ENCODE peak calls at places on chromosome 19, in six cellular contexts. R is AG10803, D is IMR-90, V is GM13976, F is K562, X is fibroblast of pulmonary artery. N is an unnamed sample.

GRCh38 chr19:9865732-9866627 is 30.9 kb downstream of the PIN1 start:
- DNase-seq in R (no peak), D (no peak), V (no peak), F (no peak), X (no peak), N (no peak)

GRCh38 chr19:14632286-14632685 is 42.4 kb downstream of the ADGRE3 start:
- DNase-seq in R (no peak), D (peak; percentile 15), V (peak; percentile 49), F (peak; percentile 68), X (peak; percentile 24), N (peak; percentile 45)

GRCh38 chr19:14505488-14506239 is 9.7 kb upstream of the GIPC1 start:
- DNase-seq in R (peak; percentile 83), D (peak; percentile 76), V (peak; percentile 89), F (peak; percentile 83), X (peak; percentile 56), N (peak; percentile 95)

GRCh38 chr19:1847684-1848398 is 442 bp downstream of the REXO1 start:
- DNase-seq in R (peak; percentile 32), D (peak; percentile 40), V (no peak), F (peak; percentile 74), X (peak; percentile 57), N (no peak)

GRCh38 chr19:54551293-54551692 is 22.3 kb upstream of the LILRA2 start:
- DNase-seq in R (no peak), D (no peak), V (peak; percentile 61), F (no peak), X (no peak), N (no peak)

GRCh38 chr19:47729799-47730520 is 15.4 kb upstream of the NOP53 start:
- DNase-seq in R (no peak), D (no peak), V (peak; percentile 74), F (peak; percentile 98), X (peak; percentile 44), N (peak; percentile 87)

GRCh38 chr19:16659832-16660708 is at the start of gene SMIM7:
- DNase-seq in R (peak; percentile 98), D (peak; percentile 98), V (peak; percentile 99), F (peak; percentile 99), X (peak; percentile 99), N (peak; percentile 97)

GRCh38 chr19:35742121-35742724 is at the start of gene IGFLR1:
- DNase-seq in R (no peak), D (no peak), V (peak; percentile 73), F (no peak), X (no peak), N (no peak)

GRCh38 chr19:15111758-15112157 is 4.6 kb downstream of the SYDE1 start:
- DNase-seq in R (no peak), D (no peak), V (no peak), F (no peak), X (no peak), N (no peak)

GRCh38 chr19:17749912-17750317 is 1.4 kb upstream of the FCHO1 start:
- DNase-seq in R (no peak), D (no peak), V (no peak), F (peak; percentile 72), X (peak; percentile 29), N (peak; percentile 24)

GRCh38 chr19:18131841-18132596 is 20.9 kb upstream of the PIK3R2 start:
- DNase-seq in R (no peak), D (no peak), V (no peak), F (peak; percentile 44), X (no peak), N (no peak)

GRCh38 chr19:5369962-5370367 is 29.4 kb upstream of the PTPRS start:
- DNase-seq in R (no peak), D (no peak), V (peak; percentile 80), F (peak; percentile 77), X (peak; percentile 28), N (peak; percentile 63)

GRCh38 chr19:37304884-37305255 is 66.0 kb upstream of the ZNF527 start:
- DNase-seq in R (no peak), D (no peak), V (no peak), F (no peak), X (no peak), N (no peak)

GRCh38 chr19:18736415-18737336 is 53.2 kb downstream of the CRTC1 start:
- DNase-seq in R (no peak), D (no peak), V (no peak), F (no peak), X (no peak), N (no peak)

GRCh38 chr19:8334458-8335342 is 8.4 kb downstream of the KANK3 start:
- DNase-seq in R (peak; percentile 34), D (peak; percentile 74), V (peak; percentile 78), F (peak; percentile 54), X (peak; percentile 72), N (peak; percentile 84)

GRCh38 chr19:52237771-52238400 is 31.5 kb upstream of the ZNF766 start:
- DNase-seq in R (peak; percentile 66), D (peak; percentile 75), V (no peak), F (peak; percentile 69), X (peak; percentile 76), N (no peak)

GRCh38 chr19:33234092-33234491 is 8.4 kb upstream of the SLC7A10 start:
- DNase-seq in R (no peak), D (no peak), V (no peak), F (no peak), X (no peak), N (no peak)

GRCh38 chr19:32234663-32235217 is 110.7 kb upstream of the ZNF507 start:
- DNase-seq in R (no peak), D (no peak), V (no peak), F (no peak), X (no peak), N (no peak)

GRCh38 chr19:13024126-13024957 is 29.1 kb downstream of the NFIX start:
- DNase-seq in R (peak; percentile 38), D (peak; percentile 45), V (no peak), F (no peak), X (peak; percentile 38), N (no peak)

GRCh38 chr19:13597625-13598024 is 91.3 kb upstream of the CACNA1A start:
- DNase-seq in R (peak; percentile 74), D (peak; percentile 74), V (peak; percentile 88), F (peak; percentile 78), X (peak; percentile 83), N (peak; percentile 60)

GRCh38 chr19:10899171-10899653 is 27.9 kb downstream of the CARM1 start:
- DNase-seq in R (no peak), D (no peak), V (no peak), F (no peak), X (no peak), N (no peak)

GRCh38 chr19:47028372-47028672 is 8.7 kb downstream of the NPAS1 start:
- DNase-seq in R (no peak), D (no peak), V (no peak), F (no peak), X (no peak), N (no peak)

GRCh38 chr19:22526661-22527272 is 104.6 kb upstream of the ZNF98 start:
- DNase-seq in R (no peak), D (no peak), V (no peak), F (no peak), X (no peak), N (no peak)

GRCh38 chr19:14381689-14382474 is 638 bp downstream of the ADGRE5 start:
- DNase-seq in R (peak; percentile 69), D (peak; percentile 20), V (peak; percentile 25), F (peak; percentile 89), X (peak; percentile 61), N (peak; percentile 77)

GRCh38 chr19:47003611-47003935 is 16.1 kb upstream of the NPAS1 start:
- DNase-seq in R (no peak), D (peak; percentile 10), V (no peak), F (no peak), X (no peak), N (no peak)

GRCh38 chr19:35154535-35155406 is at the start of gene FXYD5:
- DNase-seq in R (peak; percentile 76), D (peak; percentile 80), V (peak; percentile 86), F (peak; percentile 92), X (peak; percentile 87), N (peak; percentile 76)

GRCh38 chr19:15379996-15380647 is 535 bp upstream of the AKAP8 start:
- DNase-seq in R (peak; percentile 37), D (peak; percentile 11), V (peak; percentile 72), F (peak; percentile 84), X (peak; percentile 51), N (peak; percentile 74)

GRCh38 chr19:58356236-58356970 is 3.1 kb upstream of the A1BG start:
- DNase-seq in R (peak; percentile 48), D (peak; percentile 43), V (peak; percentile 64), F (no peak), X (peak; percentile 49), N (no peak)

GRCh38 chr19:23002690-23003422 is at the start of gene ZNF728:
- DNase-seq in R (no peak), D (no peak), V (peak; percentile 11), F (peak; percentile 48), X (no peak), N (no peak)

GRCh38 chr19:5058456-5059190 is 89.7 kb downstream of the KDM4B start:
- DNase-seq in R (peak; percentile 43), D (peak; percentile 41), V (no peak), F (no peak), X (peak; percentile 21), N (no peak)

GRCh38 chr19:14383898-14384669 is 2.8 kb downstream of the ADGRE5 start:
- DNase-seq in R (peak; percentile 57), D (peak; percentile 55), V (peak; percentile 76), F (peak; percentile 72), X (peak; percentile 45), N (no peak)

GRCh38 chr19:7125221-7125620 is 55.7 kb downstream of the ZNF557 start:
- DNase-seq in R (no peak), D (no peak), V (no peak), F (no peak), X (no peak), N (no peak)
- TF ChIP-seq CTCF in R (no peak), D (no peak), V (no peak), F (no peak), X (no peak), N (no peak)

GRCh38 chr19:39412867-39413268 is 399 bp downstream of the PLEKHG2 start:
- DNase-seq in R (no peak), D (no peak), V (no peak), F (no peak), X (no peak), N (no peak)
- TF ChIP-seq CTCF in R (no peak), D (no peak), V (no peak), F (no peak), X (no peak), N (peak; percentile 44)

DNA sequence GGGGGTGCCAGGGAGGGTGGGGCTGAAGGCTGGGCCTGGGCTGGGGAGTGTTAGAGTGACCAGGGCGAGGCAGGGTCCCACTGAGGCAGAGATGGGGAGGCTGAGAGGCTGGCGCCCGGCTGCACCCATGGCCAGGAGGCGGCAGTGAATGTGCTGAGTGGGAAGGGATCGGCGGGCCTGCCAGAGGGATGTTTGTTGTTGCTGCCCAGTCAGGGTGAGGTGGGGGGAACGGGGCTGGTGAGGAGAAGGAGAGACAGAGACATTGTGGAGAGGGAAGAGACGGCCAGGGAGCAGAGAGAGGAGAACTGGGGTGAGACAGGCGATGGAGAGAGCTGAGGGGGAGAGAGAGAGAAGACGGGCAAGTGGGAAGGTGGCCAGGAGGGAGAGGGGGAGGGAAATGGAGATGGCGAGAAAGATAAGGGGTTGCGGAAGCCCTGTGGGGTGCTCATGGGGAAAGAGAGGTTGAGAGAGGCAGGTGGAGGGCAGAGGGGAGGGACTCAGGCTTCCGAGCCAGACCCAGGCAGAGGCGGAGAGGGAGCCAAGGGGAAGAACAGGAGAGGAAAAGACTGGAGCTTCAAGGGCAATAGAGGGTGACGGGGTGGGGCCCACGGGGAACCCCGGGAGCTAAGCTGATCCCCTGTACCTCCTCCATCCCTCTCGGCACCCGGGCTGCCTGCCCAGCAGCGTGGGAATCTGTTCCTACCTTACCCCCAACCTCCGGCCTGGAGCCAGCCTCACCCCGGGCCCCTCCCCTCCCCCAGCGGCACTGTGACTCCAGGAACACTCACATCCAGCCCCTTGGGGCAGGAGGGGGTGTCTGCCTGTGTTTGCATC is 690 bp upstream of the B3GNT8 start:
- DNase-seq in R (peak; percentile 15), D (no peak), V (peak; percentile 56), F (peak; percentile 72), X (no peak), N (no peak)
- TF ChIP-seq CTCF in R (no peak), D (no peak), V (no peak), F (no peak), X (no peak), N (no peak)

GRCh38 chr19:42113641-42114348 is 18.5 kb downstream of the POU2F2 start:
- DNase-seq in R (peak; percentile 97), D (peak; percentile 99), V (peak; percentile 74), F (no peak), X (peak; percentile 96), N (peak; percentile 88)
- TF ChIP-seq CTCF in R (peak; percentile 41), D (peak; percentile 47), V (no peak), F (peak; percentile 22), X (peak; percentile 33), N (peak; percentile 55)